ENCODE peak calls at places on chromosome X, in five cellular contexts. U is psoas muscle, L is astrocyte of the spinal cord, S is fibroblast of mammary gland, G is Peyer's patch. C is an unnamed sample.

GRCh38 chrX:74925210-74926088 is at the start of gene NEXMIF:
- DNase-seq in U (no peak), G (peak), S (peak), L (no peak), C (peak)

GRCh38 chrX:108090474-108091265 is 672 bp downstream of the PSMD10 start:
- DNase-seq in S (peak), L (peak), U (no peak), G (no peak), C (no peak)

GRCh38 chrX:130108647-130109428 is 1.5 kb downstream of the ELF4 start:
- DNase-seq in L (peak), G (peak), U (peak), S (no peak), C (peak)

GRCh38 chrX:136272325-136272724 is 21.1 kb upstream of the MAP7D3 start:
- DNase-seq in U (no peak), S (no peak), L (no peak), G (no peak), C (no peak)

GRCh38 chrX:139720136-139720535 is 12.2 kb upstream of the MCF2 start:
- DNase-seq in U (no peak), G (no peak), S (peak), L (peak), C (no peak)

GRCh38 chrX:85243155-85243554 is 424 bp downstream of the SATL1 start:
- DNase-seq in U (no peak), S (no peak), G (no peak), L (no peak), C (no peak)

GRCh38 chrX:72554448-72555140 is 18.0 kb downstream of the HDAC8 start:
- DNase-seq in U (no peak), S (peak), L (peak), G (no peak), C (peak)

GRCh38 chrX:35841872-35842271 is 43.7 kb downstream of the MAGEB16 start:
- DNase-seq in G (no peak), S (no peak), L (no peak), U (no peak), C (no peak)

GRCh38 chrX:122269243-122269781 is 914.8 kb upstream of the GRIA3 start:
- DNase-seq in G (no peak), L (no peak), S (peak), U (no peak), C (no peak)

GRCh38 chrX:39532761-39533160 is 565.0 kb downstream of the BCOR start:
- DNase-seq in S (no peak), G (no peak), L (no peak), U (no peak), C (no peak)

GRCh38 chrX:119236599-119237525 is 777 bp downstream of the PGRMC1 start:
- DNase-seq in L (peak), G (peak), S (peak), U (peak), C (peak)

GRCh38 chrX:110136136-110136535 is 133.2 kb downstream of the TMEM164 start:
- DNase-seq in L (peak), S (no peak), G (no peak), U (no peak), C (no peak)

GRCh38 chrX:69538321-69538876 is 34.3 kb downstream of the NALF2 start:
- DNase-seq in U (peak), L (peak), G (peak), S (peak), C (peak)

GRCh38 chrX:130173190-130173895 is 1.6 kb downstream of the RAB33A start:
- DNase-seq in L (peak), G (peak), S (peak), U (peak), C (peak)

GRCh38 chrX:54891573-54891972 is 29.1 kb upstream of the TRO start:
- DNase-seq in S (peak), L (peak), U (no peak), G (no peak), C (peak)

GRCh38 chrX:66408507-66408906 is 230.4 kb downstream of the EDA2R start:
- DNase-seq in G (no peak), L (no peak), U (no peak), S (no peak), C (no peak)
- TF ChIP-seq CTCF in G (peak), L (no peak), U (no peak), S (no peak), C (no peak)

DNA sequence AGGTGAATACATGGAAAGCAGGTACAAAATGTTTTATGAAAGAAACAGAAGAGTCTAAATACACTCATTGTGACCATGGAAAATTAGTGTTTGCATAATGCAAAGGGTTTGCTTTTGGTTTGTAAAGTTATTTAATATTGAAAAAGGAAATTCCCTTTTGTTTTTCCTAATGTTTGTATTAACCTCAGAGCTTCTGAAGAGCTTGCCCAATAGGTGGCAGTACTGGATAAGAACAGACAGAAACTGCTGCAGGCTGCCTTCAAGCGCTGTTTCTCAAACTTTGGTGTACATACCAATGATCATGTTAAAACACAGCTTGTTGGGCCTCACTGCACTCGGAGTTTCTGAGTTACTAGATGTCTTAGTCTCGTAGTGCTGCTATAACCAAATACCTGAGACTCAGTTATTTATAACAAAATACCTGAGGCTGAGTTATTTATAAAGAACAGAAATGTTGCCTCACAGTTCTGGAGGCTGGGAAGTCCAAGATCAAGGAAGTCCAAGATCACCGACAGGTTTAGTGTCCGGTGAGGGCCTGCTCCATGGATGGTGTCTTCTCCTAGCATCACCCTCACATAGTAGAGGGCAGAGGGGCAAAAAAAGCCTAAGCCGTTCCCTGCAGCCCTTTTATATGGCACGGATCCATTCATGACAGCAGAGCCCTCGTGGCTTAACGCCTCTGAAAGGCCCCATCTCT is 54.2 kb downstream of the SUPT20HL2 start:
- DNase-seq in U (no peak), S (peak), G (no peak), L (peak), C (peak)
- TF ChIP-seq CTCF in U (peak), S (peak), G (peak), L (peak), C (peak)

GRCh38 chrX:153317996-153318722 is 3.4 kb downstream of the PNMA6F start:
- DNase-seq in G (no peak), L (no peak), S (no peak), U (no peak), C (no peak)

GRCh38 chrX:153318811-153319210 is 2.8 kb downstream of the PNMA6F start:
- DNase-seq in U (no peak), L (no peak), S (no peak), G (no peak), C (no peak)

GRCh38 chrX:153321381-153322105 is at the start of gene PNMA6F:
- DNase-seq in L (no peak), U (no peak), G (no peak), S (no peak), C (no peak)

GRCh38 chrX:153319295-153319694 is 2.3 kb downstream of the PNMA6F start:
- DNase-seq in L (no peak), S (no peak), G (no peak), U (no peak), C (no peak)

GRCh38 chrX:153317306-153317705 is 4.3 kb downstream of the PNMA6F start:
- DNase-seq in U (no peak), S (no peak), G (no peak), L (no peak), C (no peak)
- TF ChIP-seq CTCF in U (no peak), S (no peak), G (no peak), L (no peak), C (no peak)

GRCh38 chrX:56798866-56799864 is 70.1 kb downstream of the NBDY start:
- DNase-seq in S (no peak), G (no peak), U (no peak), L (no peak), C (no peak)
- TF ChIP-seq CTCF in S (no peak), G (peak), U (peak), L (no peak), C (no peak)

GRCh38 chrX:111447298-111447697 is 35.3 kb upstream of the DCX start:
- DNase-seq in U (no peak), G (no peak), L (no peak), S (peak), C (peak)

GRCh38 chrX:111442791-111443190 is 30.8 kb upstream of the DCX start:
- DNase-seq in G (no peak), S (no peak), L (no peak), U (no peak), C (no peak)

GRCh38 chrX:111444881-111445280 is 32.9 kb upstream of the DCX start:
- DNase-seq in U (no peak), S (no peak), L (no peak), G (no peak), C (no peak)

DNA sequence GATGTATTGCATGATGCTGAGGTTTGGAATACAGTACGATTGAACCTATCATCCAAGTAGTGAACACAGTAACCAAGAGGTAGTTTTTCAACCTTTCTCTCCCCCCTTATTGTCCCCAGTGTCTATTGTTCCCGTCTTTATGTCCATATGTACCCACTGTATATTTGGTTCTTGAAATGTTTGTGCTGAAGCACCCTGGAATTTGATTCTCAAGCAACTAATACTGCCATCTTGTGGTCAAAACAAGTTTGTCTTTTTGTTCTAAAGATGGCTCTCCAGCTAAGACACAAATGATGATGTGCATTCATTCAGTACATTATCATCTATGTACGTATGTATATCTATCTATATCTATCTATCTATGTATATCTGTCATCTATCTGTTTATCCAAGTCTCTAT is 33.5 kb upstream of the DCX start:
- DNase-seq in U (no peak), G (no peak), S (peak), L (peak), C (no peak)
- TF ChIP-seq CTCF in U (peak), G (peak), S (peak), L (peak), C (peak)

GRCh38 chrX:53280703-53281320 is 572 bp downstream of the IQSEC2 start:
- DNase-seq in L (peak), U (peak), G (no peak), S (peak), C (no peak)

GRCh38 chrX:53280316-53280702 is 1.1 kb downstream of the IQSEC2 start:
- DNase-seq in U (no peak), L (no peak), G (no peak), S (no peak), C (no peak)

GRCh38 chrX:53282313-53282712 is 929 bp upstream of the IQSEC2 start:
- DNase-seq in S (no peak), G (no peak), L (peak), U (no peak), C (no peak)

GRCh38 chrX:53281321-53281822 is at the start of gene IQSEC2:
- DNase-seq in S (peak), U (peak), G (no peak), L (peak), C (no peak)

DNA sequence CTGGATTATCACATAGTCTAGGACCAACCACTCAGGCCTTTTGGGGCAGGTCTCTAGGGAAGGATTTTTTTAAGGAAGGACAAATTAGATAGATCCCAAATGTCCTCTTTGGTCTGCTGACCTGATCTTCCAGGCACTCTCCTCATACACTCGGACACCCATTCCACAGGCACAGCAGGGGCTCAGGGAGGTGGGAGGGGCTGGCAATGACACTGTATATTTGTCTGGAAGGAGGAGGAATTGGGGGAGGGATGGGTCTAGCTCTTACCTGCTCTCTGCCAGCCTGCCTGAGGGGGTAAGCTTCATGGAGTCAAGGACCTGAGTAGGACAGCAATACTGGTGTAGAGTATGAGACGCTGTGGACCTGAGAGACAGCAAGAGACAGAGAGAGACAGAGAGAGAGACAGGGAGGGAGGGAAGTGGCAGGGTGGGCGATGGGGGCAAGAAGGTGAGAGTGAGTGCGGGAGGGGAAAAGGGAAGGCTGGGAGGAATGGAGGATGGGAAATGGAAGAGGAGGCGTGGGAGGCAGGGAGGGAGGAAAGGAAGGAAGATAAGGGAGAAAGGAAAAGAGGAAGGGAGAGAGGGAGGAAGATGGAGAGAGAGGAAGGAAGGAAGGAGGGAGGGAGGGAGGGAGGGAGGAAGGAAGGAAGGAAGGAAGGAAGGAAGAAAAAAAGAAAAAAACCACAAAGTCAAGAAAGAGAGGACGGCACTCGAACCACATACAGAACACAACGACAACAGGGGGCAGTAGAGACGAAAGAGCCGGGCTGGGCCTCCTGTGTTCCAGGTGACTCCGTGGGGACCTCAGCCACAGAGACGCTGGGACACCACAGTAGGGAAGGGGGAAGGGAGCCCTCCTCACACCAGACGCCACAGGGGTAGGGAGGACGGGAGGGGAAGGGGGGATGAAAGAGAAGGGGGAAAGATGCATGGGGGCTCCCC is 1.8 kb downstream of the IQSEC2 start:
- DNase-seq in G (no peak), U (no peak), L (no peak), S (no peak), C (peak)
- TF ChIP-seq CTCF in G (peak), U (no peak), L (peak), S (no peak), C (no peak)

GRCh38 chrX:155857561-155857960 is 23.6 kb upstream of the VAMP7 start:
- DNase-seq in G (no peak), S (peak), L (no peak), U (no peak), C (no peak)
- TF ChIP-seq CTCF in G (no peak), S (peak), L (peak), U (no peak), C (peak)